ENCODE peak calls at places on chromosomes 4 and X, in seven cellular contexts. R is HCT116, A is MM.1S, G is GM23248, J is HepG2, P is endothelial cell of umbilical vein, T is astrocyte. S is an unnamed sample.

GRCh38 chr4:15488658-15489470 is 19.2 kb downstream of the CC2D2A start:
- DNase-seq in R (no peak), A (no peak), G (peak; percentile 41), J (no peak), P (no peak), T (peak; percentile 74), S (no peak)

GRCh38 chrX:13357925-13358324 is 38.1 kb upstream of the ATXN3L start:
- DNase-seq in R (no peak), A (no peak), G (no peak), J (no peak), P (peak; percentile 46), T (no peak), S (no peak)

GRCh38 chrX:11193035-11193469 is 81.9 kb downstream of the HCCS start:
- DNase-seq in R (no peak), A (no peak), G (peak; percentile 17), J (no peak), P (peak; percentile 65), T (peak; percentile 6), S (no peak)

GRCh38 chrX:129984196-129984962 is 1.9 kb downstream of the BCORL1 start:
- DNase-seq in R (no peak), A (no peak), G (peak; percentile 43), J (no peak), P (no peak), T (no peak), S (peak; percentile 14)

GRCh38 chr4:86014599-86014998 is 345.3 kb downstream of the MAPK10 start:
- DNase-seq in R (no peak), A (no peak), G (no peak), J (no peak), P (no peak), T (no peak), S (peak; percentile 24)

GRCh38 chr4:145289403-145290076 is 109.2 kb upstream of the OTUD4 start:
- DNase-seq in R (no peak), A (no peak), G (peak; percentile 91), J (no peak), P (no peak), T (peak; percentile 81), S (no peak)

GRCh38 chr4:8439914-8440490 is 521 bp downstream of the ACOX3 start:
- DNase-seq in R (no peak), A (no peak), G (no peak), J (peak; percentile 41), P (no peak), T (no peak), S (peak; percentile 72)

GRCh38 chr4:158035662-158036195 is 137.1 kb downstream of the GASK1B start:
- DNase-seq in R (no peak), A (peak; percentile 8), G (no peak), J (no peak), P (no peak), T (no peak), S (no peak)

GRCh38 chr4:185254434-185254833 is 45.0 kb downstream of the SNX25 start:
- DNase-seq in R (no peak), A (no peak), G (no peak), J (peak; percentile 58), P (peak; percentile 29), T (peak; percentile 71), S (no peak)

GRCh38 chr4:181821039-181822004 is 421.9 kb upstream of the TENM3 start:
- DNase-seq in R (no peak), A (peak; percentile 73), G (peak; percentile 10), J (no peak), P (no peak), T (peak; percentile 86), S (no peak)

GRCh38 chrX:30930679-30931078 is 41.6 kb upstream of the TAB3 start:
- DNase-seq in R (no peak), A (no peak), G (no peak), J (peak; percentile 77), P (no peak), T (no peak), S (no peak)

GRCh38 chr4:114040319-114041116 is 61.1 kb upstream of the ARSJ start:
- DNase-seq in R (no peak), A (peak; percentile 74), G (peak; percentile 6), J (no peak), P (no peak), T (peak; percentile 63), S (no peak)

GRCh38 chrX:24506082-24506481 is 41.0 kb downstream of the PDK3 start:
- DNase-seq in R (no peak), A (no peak), G (peak; percentile 52), J (no peak), P (no peak), T (peak; percentile 28), S (no peak)

GRCh38 chr4:156889616-156890594 is 81.7 kb downstream of the PDGFC start:
- DNase-seq in R (no peak), A (no peak), G (peak; percentile 87), J (no peak), P (no peak), T (peak; percentile 78), S (no peak)

GRCh38 chr4:8295471-8295870 is 25.9 kb downstream of the HTRA3 start:
- DNase-seq in R (no peak), A (no peak), G (no peak), J (no peak), P (no peak), T (no peak), S (no peak)

GRCh38 chrX:143437439-143437838 is 79.8 kb downstream of the SPANXN3 start:
- DNase-seq in R (no peak), A (peak; percentile 48), G (no peak), J (no peak), P (no peak), T (no peak), S (peak; percentile 5)

GRCh38 chr4:38488891-38489861 is 174.8 kb upstream of the KLF3 start:
- DNase-seq in R (no peak), A (no peak), G (peak; percentile 27), J (no peak), P (no peak), T (no peak), S (no peak)

DNA sequence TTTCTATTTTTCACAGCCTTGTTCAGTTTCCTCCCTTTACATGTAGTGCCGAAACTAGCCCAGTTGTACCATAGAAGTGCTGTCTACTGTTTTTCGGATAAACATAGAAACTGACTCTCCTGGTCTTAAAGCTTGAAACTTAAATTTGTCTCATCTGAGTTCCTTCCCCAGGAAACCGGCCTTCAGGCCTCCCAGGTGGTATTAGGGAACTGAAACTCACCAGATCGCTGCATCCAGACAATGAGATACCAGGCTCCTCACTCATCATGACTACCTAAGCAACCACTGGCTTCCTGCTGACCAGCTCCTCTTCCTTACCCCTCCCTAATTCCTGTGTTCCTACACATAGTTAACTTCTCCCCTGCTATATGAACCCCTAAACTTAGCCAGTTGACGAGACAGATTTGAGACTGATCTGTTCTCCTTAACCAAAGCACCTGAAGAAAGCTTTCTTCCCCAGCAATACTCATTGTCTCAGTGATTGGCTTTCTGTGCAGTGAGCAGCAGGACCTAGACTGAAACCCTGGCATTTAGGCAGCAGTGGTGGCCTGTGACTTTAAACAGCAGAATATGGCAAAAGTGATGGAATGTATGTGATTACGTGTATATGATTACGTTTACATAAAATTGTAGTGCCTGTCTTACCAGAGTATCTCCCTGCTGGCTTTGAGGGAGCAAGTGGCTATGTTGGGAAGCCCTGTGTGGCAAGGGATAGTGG is 959.1 kb upstream of the LCORL start:
- DNase-seq in R (no peak), A (peak; percentile 90), G (no peak), J (no peak), P (no peak), T (no peak), S (peak; percentile 98)
- H3K4me2 ChIP-seq in R (no peak overlapping the region), A (peak overlapping the region; percentile 64), G (no peak overlapping the region), J (no peak overlapping the region), P (no peak overlapping the region), T (no peak overlapping the region), S (peak overlapping the region; percentile 62)

GRCh38 chr4:123750044-123750443 is 353.4 kb downstream of the SPRY1 start:
- DNase-seq in R (no peak), A (no peak), G (no peak), J (peak; percentile 87), P (no peak), T (no peak), S (no peak)
- H2AFZ ChIP-seq in R (peak overlapping the region; percentile 36), A (no peak overlapping the region), G (no peak overlapping the region), J (no peak overlapping the region), P (peak overlapping the region; percentile 12), T (no peak overlapping the region), S (no peak overlapping the region)

GRCh38 chr4:4761128-4761991 is 98.1 kb upstream of the MSX1 start:
- DNase-seq in R (peak; percentile 76), A (no peak), G (peak; percentile 25), J (peak; percentile 20), P (no peak), T (no peak), S (peak; percentile 22)

GRCh38 chr4:4762909-4763814 is 96.3 kb upstream of the MSX1 start:
- DNase-seq in R (peak; percentile 98), A (peak; percentile 11), G (peak; percentile 69), J (no peak), P (no peak), T (peak; percentile 61), S (no peak)

GRCh38 chr4:4764506-4764905 is 95.0 kb upstream of the MSX1 start:
- DNase-seq in R (no peak), A (no peak), G (no peak), J (no peak), P (no peak), T (no peak), S (no peak)

GRCh38 chr4:4763815-4764202 is 95.7 kb upstream of the MSX1 start:
- DNase-seq in R (peak; percentile 52), A (no peak), G (peak; percentile 51), J (peak; percentile 25), P (no peak), T (no peak), S (no peak)

GRCh38 chr4:4762300-4762699 is 97.2 kb upstream of the MSX1 start:
- DNase-seq in R (no peak), A (no peak), G (no peak), J (no peak), P (no peak), T (no peak), S (no peak)
- H3K4me2 ChIP-seq in R (peak overlapping the region; percentile 81), A (no peak overlapping the region), G (no peak overlapping the region), J (no peak overlapping the region), P (no peak overlapping the region), T (peak overlapping the region; percentile 49), S (no peak overlapping the region)

GRCh38 chr4:26570596-26570995 is 13.3 kb upstream of the TBC1D19 start:
- DNase-seq in R (no peak), A (no peak), G (no peak), J (no peak), P (no peak), T (peak; percentile 19), S (no peak)

GRCh38 chr4:26568446-26568994 is 15.4 kb upstream of the TBC1D19 start:
- DNase-seq in R (peak; percentile 93), A (no peak), G (peak; percentile 94), J (no peak), P (peak; percentile 77), T (peak; percentile 98), S (no peak)

DNA sequence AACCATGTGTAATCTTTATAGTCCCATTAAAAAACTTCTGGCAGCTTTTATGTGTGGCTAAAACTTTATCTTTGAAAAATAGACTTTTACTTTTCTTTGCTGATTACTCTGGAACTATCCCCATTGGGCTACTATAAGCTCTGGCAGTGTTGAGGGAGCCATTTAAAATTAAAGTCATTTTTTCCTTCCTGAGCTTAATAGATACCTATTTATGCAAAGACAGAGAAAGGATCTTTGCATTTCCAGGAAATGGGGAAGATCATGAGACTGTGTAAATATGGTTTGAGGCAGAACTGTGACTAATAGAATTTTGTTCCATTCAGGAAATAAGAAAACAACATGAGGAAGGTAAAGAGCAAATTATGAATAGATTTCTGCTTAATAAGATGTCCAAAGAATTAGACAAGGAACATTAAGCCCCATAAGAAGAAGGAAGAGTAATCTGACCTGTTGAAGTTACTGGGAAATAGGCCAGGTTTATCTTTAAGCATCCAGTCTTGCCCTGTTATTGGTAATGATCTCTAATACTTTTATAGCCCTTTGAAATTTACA is 17.8 kb upstream of the TBC1D19 start:
- DNase-seq in R (no peak), A (no peak), G (no peak), J (no peak), P (peak; percentile 9), T (no peak), S (no peak)
- H2AFZ ChIP-seq in R (peak overlapping the region; percentile 96), A (no peak overlapping the region), G (no peak overlapping the region), J (no peak overlapping the region), P (no peak overlapping the region), T (no peak overlapping the region), S (no peak overlapping the region)

S was measured in OCI-LY7.